ENCODE peak calls at places on chromosomes 12 and 14, in seven cellular contexts. E is stimulated activated CD4-positive, alpha-beta T cell treated with anti-CD3 and anti-CD28 coated beads, Interleukin-15, amount 100 ng/mL, for 24 hours; N is A549; I is NT2/D1; R is AG09309; V is fibroblast of the aortic adventitia; K is stimulated activated CD8-positive, alpha-beta memory T cell treated with anti-CD3 and anti-CD28 coated beads, Interleukin-4, amount 100 ng/mL, for 4 hours. M is an unnamed sample.

GRCh38 chr14:77011226-77011762 is 17.2 kb downstream of the IRF2BPL start:
- DNase-seq in E (no peak), N (no peak), I (no peak), R (no peak), V (no peak), K (no peak), M (no peak)

GRCh38 chr12:83168756-83169155 is 482.1 kb downstream of the TMTC2 start:
- DNase-seq in E (no peak), N (no peak), I (no peak), R (no peak), V (no peak), K (no peak), M (no peak)

GRCh38 chr12:14443531-14443930 is 78.0 kb downstream of the ATF7IP start:
- DNase-seq in E (no peak), N (no peak), I (no peak), R (no peak), V (peak), K (no peak), M (no peak)

GRCh38 chr14:75013290-75013689 is 10.6 kb downstream of the EIF2B2 start:
- DNase-seq in E (no peak), N (no peak), I (no peak), R (no peak), V (peak), K (no peak), M (no peak)

GRCh38 chr14:57865450-57866198 is at the start of gene SLC35F4:
- DNase-seq in E (peak), N (peak), I (peak), R (no peak), V (peak), K (no peak), M (peak)

GRCh38 chr14:64878775-64879634 is 702 bp downstream of the SPTB start:
- DNase-seq in E (no peak), N (peak), I (no peak), R (no peak), V (no peak), K (no peak), M (peak)

GRCh38 chr14:102982852-102983470 is 60.5 kb downstream of the AMN start:
- DNase-seq in E (no peak), N (peak), I (no peak), R (no peak), V (no peak), K (no peak), M (no peak)

GRCh38 chr12:100741084-100741711 is 53.4 kb upstream of the ANO4 start:
- DNase-seq in E (no peak), N (peak), I (no peak), R (peak), V (peak), K (no peak), M (peak)

GRCh38 chr14:99590746-99591555 is 13.1 kb downstream of the CCDC85C start:
- DNase-seq in E (no peak), N (no peak), I (no peak), R (no peak), V (peak), K (no peak), M (no peak)

GRCh38 chr14:89842852-89843251 is 111.7 kb downstream of the EFCAB11 start:
- DNase-seq in E (no peak), N (no peak), I (no peak), R (no peak), V (no peak), K (no peak), M (no peak)

GRCh38 chr12:7588703-7589329 is 76.9 kb downstream of the APOBEC1 start:
- DNase-seq in E (peak), N (peak), I (peak), R (peak), V (peak), K (no peak), M (peak)

GRCh38 chr12:95637471-95638155 is 86.3 kb upstream of the USP44 start:
- DNase-seq in E (no peak), N (no peak), I (no peak), R (peak), V (peak), K (no peak), M (no peak)

GRCh38 chr14:104341532-104342434 is 203.4 kb downstream of the KIF26A start:
- DNase-seq in E (peak), N (peak), I (peak), R (no peak), V (no peak), K (no peak), M (peak)

GRCh38 chr12:80620281-80620680 is 87.2 kb upstream of the MYF6 start:
- DNase-seq in E (no peak), N (no peak), I (no peak), R (no peak), V (no peak), K (no peak), M (no peak)

GRCh38 chr12:80200414-80200813 is 101.1 kb downstream of the OTOGL start:
- DNase-seq in E (no peak), N (no peak), I (no peak), R (no peak), V (no peak), K (no peak), M (no peak)

GRCh38 chr12:123071401-123072304 is 79.2 kb downstream of the PITPNM2 start:
- DNase-seq in E (no peak), N (no peak), I (no peak), R (no peak), V (no peak), K (no peak), M (no peak)

GRCh38 chr12:57096099-57096572 is 7.2 kb downstream of the NAB2 start:
- DNase-seq in E (no peak), N (no peak), I (no peak), R (no peak), V (no peak), K (no peak), M (no peak)

GRCh38 chr14:55129428-55130193 is 559 bp downstream of the LGALS3 start:
- DNase-seq in E (peak), N (peak), I (no peak), R (no peak), V (peak), K (peak), M (peak)

GRCh38 chr12:55658635-55659391 is 22.1 kb downstream of the OR10P1 start:
- DNase-seq in E (no peak), N (no peak), I (no peak), R (no peak), V (peak), K (no peak), M (no peak)

GRCh38 chr14:60164717-60165546 is at the start of gene DHRS7:
- DNase-seq in E (peak), N (peak), I (peak), R (peak), V (peak), K (no peak), M (peak)

GRCh38 chr14:69270795-69271708 is 11.1 kb downstream of the GALNT16 start:
- DNase-seq in E (no peak), N (no peak), I (no peak), R (no peak), V (no peak), K (no peak), M (no peak)

GRCh38 chr12:18496156-18496555 is 234.8 kb downstream of the PIK3C2G start:
- DNase-seq in E (no peak), N (no peak), I (no peak), R (no peak), V (peak), K (no peak), M (no peak)

GRCh38 chr12:110931315-110931728 is 10.9 kb upstream of the MYL2 start:
- DNase-seq in E (no peak), N (no peak), I (no peak), R (no peak), V (no peak), K (no peak), M (no peak)

GRCh38 chr12:95789126-95790024 is 1.2 kb downstream of the NTN4 start:
- DNase-seq in E (peak), N (peak), I (no peak), R (no peak), V (no peak), K (no peak), M (no peak)

GRCh38 chr12:122128481-122128880 is 45.5 kb downstream of the IL31 start:
- DNase-seq in E (no peak), N (no peak), I (no peak), R (no peak), V (no peak), K (no peak), M (no peak)